ENCODE peak calls at places on chromosome 22, in eight cellular contexts. B, G, W, A, Z, R, F and Q are unnamed samples.
A peak's percentile ranks its signal among the peaks of the same experiment; 100 is the strongest.

GRCh38 chr22:17318817-17319216 is 50.4 kb upstream of the CECR2 start:
- DNase-seq in B (no peak), G (no peak), W (no peak), A (no peak), Z (no peak), R (no peak), F (no peak), Q (no peak)

GRCh38 chr22:44710474-44711235 is 8.7 kb downstream of the PRR5 start:
- DNase-seq in B (no peak), G (peak; percentile 36), W (no peak), A (no peak), Z (no peak), R (no peak), F (no peak), Q (no peak)

GRCh38 chr22:30809086-30809485 is 114.4 kb downstream of the OSBP2 start:
- DNase-seq in B (no peak), G (no peak), W (no peak), A (no peak), Z (no peak), R (peak; percentile 1), F (no peak), Q (no peak)

GRCh38 chr22:42688241-42688913 is 32.3 kb downstream of the A4GALT start:
- DNase-seq in B (no peak), G (no peak), W (no peak), A (peak; percentile 70), Z (no peak), R (peak; percentile 97), F (peak; percentile 95), Q (no peak)

GRCh38 chr22:31123292-31123602 is 481 bp downstream of the INPP5J start:
- DNase-seq in B (no peak), G (no peak), W (no peak), A (no peak), Z (no peak), R (no peak), F (no peak), Q (no peak)

GRCh38 chr22:20750461-20751184 is 23.3 kb upstream of the SERPIND1 start:
- DNase-seq in B (no peak), G (peak; percentile 28), W (no peak), A (no peak), Z (peak; percentile 37), R (peak; percentile 73), F (peak; percentile 72), Q (peak; percentile 52)

GRCh38 chr22:39664485-39665200 is 94.1 kb downstream of the CACNA1I start:
- DNase-seq in B (peak; percentile 25), G (no peak), W (no peak), A (no peak), Z (no peak), R (no peak), F (no peak), Q (no peak)

GRCh38 chr22:36162127-36163034 is 1.8 kb upstream of the APOL3 start:
- DNase-seq in B (peak; percentile 50), G (no peak), W (peak; percentile 61), A (no peak), Z (no peak), R (no peak), F (no peak), Q (no peak)

GRCh38 chr22:31637375-31637937 is 24.6 kb downstream of the PISD start:
- DNase-seq in B (no peak), G (no peak), W (peak; percentile 41), A (no peak), Z (no peak), R (no peak), F (no peak), Q (no peak)

GRCh38 chr22:43273902-43274484 is 69.2 kb downstream of the SCUBE1 start:
- DNase-seq in B (no peak), G (no peak), W (peak; percentile 29), A (peak; percentile 41), Z (no peak), R (no peak), F (peak; percentile 40), Q (peak; percentile 58)

GRCh38 chr22:21621891-21622623 is 7.8 kb downstream of the YDJC start:
- DNase-seq in B (no peak), G (no peak), W (no peak), A (no peak), Z (no peak), R (no peak), F (no peak), Q (no peak)

GRCh38 chr22:49948958-49949913 is 11.3 kb upstream of the PIM3 start:
- DNase-seq in B (no peak), G (no peak), W (no peak), A (no peak), Z (no peak), R (peak; percentile 97), F (peak; percentile 93), Q (no peak)